ENCODE peak calls at places on chromosomes 2 and 18, in six cellular contexts. D is brain microvascular endothelial cell, I is fibroblast of lung, P is mammary epithelial cell, R is HepG2, H is aorta. S is an unnamed sample.

GRCh38 chr2:65530547-65531320 is 98.3 kb upstream of the SPRED2 start:
- DNase-seq in D (peak), I (peak), P (peak), R (no peak), H (no peak), S (no peak)

GRCh38 chr2:21043744-21044532 is at the start of gene APOB:
- DNase-seq in D (no peak), I (no peak), P (no peak), R (peak), H (peak), S (no peak)

GRCh38 chr2:37568565-37568964 is 102.9 kb downstream of the CDC42EP3 start:
- DNase-seq in D (no peak), I (no peak), P (no peak), R (no peak), H (no peak), S (no peak)

GRCh38 chr18:27803957-27804356 is 373.0 kb downstream of the CDH2 start:
- DNase-seq in D (no peak), I (no peak), P (peak), R (no peak), H (no peak), S (no peak)

GRCh38 chr2:161246301-161246700 is 61.9 kb upstream of the PSMD14 start:
- DNase-seq in D (no peak), I (no peak), P (no peak), R (no peak), H (no peak), S (no peak)

GRCh38 chr2:190435031-190435677 is 27.0 kb downstream of the MFSD6 start:
- DNase-seq in D (no peak), I (no peak), P (no peak), R (no peak), H (no peak), S (no peak)

GRCh38 chr2:159710601-159711180 is 1.6 kb upstream of the MARCHF7 start:
- DNase-seq in D (peak), I (peak), P (no peak), R (no peak), H (no peak), S (no peak)

GRCh38 chr2:200172944-200173481 is 133.5 kb upstream of the SPATS2L start:
- DNase-seq in D (peak), I (peak), P (peak), R (no peak), H (no peak), S (no peak)

GRCh38 chr2:219946529-219946928 is 319.1 kb downstream of the SLC4A3 start:
- DNase-seq in D (no peak), I (no peak), P (no peak), R (no peak), H (no peak), S (no peak)

GRCh38 chr2:24860631-24861030 is 59.4 kb downstream of the ADCY3 start:
- DNase-seq in D (no peak), I (no peak), P (no peak), R (no peak), H (no peak), S (no peak)
- H3K27ac ChIP-seq in D (no peak), I (no peak), P (no peak), R (no peak), H (no peak), S (no peak)

GRCh38 chr2:138515084-138515483 is 13.5 kb downstream of the SPOPL start:
- DNase-seq in D (no peak), I (peak), P (peak), R (peak), H (no peak), S (no peak)

GRCh38 chr2:138512672-138513071 is 11.1 kb downstream of the SPOPL start:
- DNase-seq in D (no peak), I (peak), P (peak), R (peak), H (no peak), S (no peak)

GRCh38 chr2:138510319-138510718 is 8.7 kb downstream of the SPOPL start:
- DNase-seq in D (no peak), I (no peak), P (no peak), R (no peak), H (no peak), S (no peak)

GRCh38 chr2:138516030-138516704 is 14.6 kb downstream of the SPOPL start:
- DNase-seq in D (peak), I (no peak), P (no peak), R (peak), H (no peak), S (no peak)

GRCh38 chr2:138514173-138514572 is 12.6 kb downstream of the SPOPL start:
- DNase-seq in D (no peak), I (no peak), P (no peak), R (no peak), H (no peak), S (no peak)
- H3K27ac ChIP-seq in D (no peak), I (no peak), P (no peak), R (no peak), H (no peak), S (no peak)

GRCh38 chr18:21742323-21742687 is 1.7 kb downstream of the MIB1 start:
- DNase-seq in D (no peak), I (peak), P (peak), R (no peak), H (no peak), S (no peak)
- H3K27ac ChIP-seq in D (no peak), I (no peak), P (peak), R (no peak), H (no peak), S (peak)

GRCh38 chr2:149050188-149050587 is 11.7 kb downstream of the LYPD6B start:
- DNase-seq in D (no peak), I (peak), P (no peak), R (no peak), H (no peak), S (no peak)

GRCh38 chr2:149044500-149044899 is 6.0 kb downstream of the LYPD6B start:
- DNase-seq in D (no peak), I (no peak), P (no peak), R (no peak), H (no peak), S (no peak)

GRCh38 chr2:149047118-149047517 is 8.6 kb downstream of the LYPD6B start:
- DNase-seq in D (no peak), I (no peak), P (no peak), R (no peak), H (no peak), S (no peak)

GRCh38 chr2:149049142-149049541 is 10.6 kb downstream of the LYPD6B start:
- DNase-seq in D (no peak), I (peak), P (peak), R (no peak), H (no peak), S (peak)
- H3K27ac ChIP-seq in D (no peak), I (no peak), P (no peak), R (no peak), H (no peak), S (no peak)

GRCh38 chr18:36527025-36527424 is 229.5 kb downstream of the FHOD3 start:
- DNase-seq in D (no peak), I (no peak), P (no peak), R (no peak), H (no peak), S (no peak)
- H3K27ac ChIP-seq in D (no peak), I (no peak), P (no peak), R (no peak), H (no peak), S (no peak)

GRCh38 chr2:54213082-54213481 is 42.9 kb downstream of the TSPYL6 start:
- DNase-seq in D (no peak), I (no peak), P (no peak), R (no peak), H (no peak), S (no peak)
- H3K27ac ChIP-seq in D (no peak), I (no peak), P (no peak), R (no peak), H (no peak), S (no peak)

GRCh38 chr2:96864343-96865091 is 5.4 kb downstream of the SEMA4C start:
- DNase-seq in D (no peak), I (no peak), P (no peak), R (no peak), H (peak), S (no peak)
- H3K27ac ChIP-seq in D (no peak), I (no peak), P (no peak), R (no peak), H (no peak), S (no peak)

DNA sequence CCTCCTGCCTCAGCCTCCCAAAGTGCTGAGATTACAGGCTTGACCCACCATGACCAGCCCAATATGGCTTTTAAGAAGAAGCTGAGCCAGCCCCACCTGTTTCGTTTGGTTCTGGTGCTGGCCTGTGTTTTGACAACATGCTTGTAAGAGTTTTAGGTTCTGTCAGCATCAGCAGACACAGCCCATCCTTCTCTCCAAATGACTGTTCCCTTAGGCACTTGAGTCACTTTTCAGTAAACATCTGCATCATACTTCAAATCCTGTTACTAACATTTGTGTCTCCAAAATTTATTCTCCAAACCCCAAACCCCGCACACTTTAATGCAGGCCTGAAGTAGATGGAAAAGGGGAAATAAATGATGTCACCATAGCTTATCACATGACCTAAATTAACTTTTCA is 1118.5 kb downstream of the TSN start:
- DNase-seq in D (no peak), I (no peak), P (no peak), R (no peak), H (no peak), S (no peak)
- H3K27ac ChIP-seq in D (no peak), I (no peak), P (no peak), R (no peak), H (no peak), S (no peak)

S was measured in epithelial cell of prostate.